ENCODE peak calls at places on chromosomes 1 and 21, in five cellular contexts. Y is lower lobe of right lung, O is IMR-90, K is K562, F is tibial artery. J is an unnamed sample.

GRCh38 chr1:235908742-235909520 is 42.2 kb upstream of the LYST start:
- DNase-seq in O (peak; percentile 82), F (peak; percentile 77), K (no peak), Y (no peak), J (no peak)

GRCh38 chr1:53454019-53454418 is 5.2 kb upstream of the DMRTB1 start:
- DNase-seq in K (no peak), F (no peak), Y (no peak), O (no peak), J (no peak)

GRCh38 chr1:107549152-107549810 is 408.4 kb downstream of the NTNG1 start:
- DNase-seq in F (no peak), Y (no peak), O (no peak), K (no peak), J (no peak)

GRCh38 chr21:32368386-32368785 is 24.4 kb downstream of the URB1 start:
- DNase-seq in Y (no peak), O (peak; percentile 66), K (no peak), F (no peak), J (no peak)

GRCh38 chr21:14755086-14755485 is 209.0 kb upstream of the SAMSN1 start:
- DNase-seq in Y (no peak), O (no peak), K (no peak), F (no peak), J (no peak)

GRCh38 chr1:13759072-13759471 is 59.1 kb downstream of the PRDM2 start:
- DNase-seq in F (no peak), O (no peak), K (no peak), Y (no peak), J (no peak)

GRCh38 chr1:161905269-161905884 is 118.3 kb downstream of the OLFML2B start:
- DNase-seq in K (peak; percentile 48), F (no peak), O (peak; percentile 20), Y (no peak), J (no peak)

GRCh38 chr1:245690946-245691456 is 536.2 kb downstream of the KIF26B start:
- DNase-seq in F (no peak), O (no peak), K (no peak), Y (no peak), J (no peak)

GRCh38 chr1:203097001-203097400 is 11.2 kb upstream of the MYOG start:
- DNase-seq in F (no peak), Y (no peak), O (no peak), K (no peak), J (no peak)

GRCh38 chr1:79726321-79726720 is 719.8 kb upstream of the ADGRL4 start:
- DNase-seq in F (no peak), K (no peak), O (no peak), Y (no peak), J (no peak)

GRCh38 chr1:240980342-240980741 is 368.4 kb upstream of the GREM2 start:
- DNase-seq in O (no peak), F (no peak), Y (no peak), K (no peak), J (no peak)

GRCh38 chr1:44289530-44289929 is 65.5 kb downstream of the ERI3 start:
- DNase-seq in F (no peak), Y (no peak), K (peak; percentile 24), O (no peak), J (peak; percentile 62)

GRCh38 chr1:157019457-157019856 is 26.1 kb downstream of the ARHGEF11 start:
- DNase-seq in Y (no peak), K (no peak), F (no peak), O (no peak), J (no peak)

GRCh38 chr1:91844862-91845528 is 41.0 kb downstream of the TGFBR3 start:
- DNase-seq in K (no peak), Y (no peak), F (peak; percentile 86), O (peak; percentile 94), J (no peak)

GRCh38 chr1:117623141-117623540 is 17.3 kb downstream of the TENT5C start:
- DNase-seq in F (no peak), Y (no peak), O (no peak), K (no peak), J (no peak)

GRCh38 chr1:225842074-225842473 is 32.1 kb downstream of the EPHX1 start:
- DNase-seq in O (no peak), F (no peak), K (no peak), Y (no peak), J (no peak)

GRCh38 chr1:29272171-29272907 is 36.0 kb downstream of the PTPRU start:
- DNase-seq in F (peak; percentile 16), O (no peak), Y (no peak), K (no peak), J (no peak)

GRCh38 chr1:94334156-94334555 is 84.0 kb upstream of the ABCD3 start:
- DNase-seq in Y (no peak), O (peak; percentile 16), K (no peak), F (no peak), J (no peak)

GRCh38 chr1:94334764-94335163 is 83.4 kb upstream of the ABCD3 start:
- DNase-seq in O (no peak), Y (no peak), K (no peak), F (no peak), J (no peak)

GRCh38 chr1:94332516-94332915 is 85.7 kb upstream of the ABCD3 start:
- DNase-seq in K (no peak), F (no peak), O (no peak), Y (no peak), J (no peak)

GRCh38 chr1:94335447-94335846 is 82.7 kb upstream of the ABCD3 start:
- DNase-seq in F (no peak), K (no peak), O (no peak), Y (no peak), J (no peak)

GRCh38 chr1:94332952-94333351 is 85.2 kb upstream of the ABCD3 start:
- DNase-seq in Y (no peak), O (peak; percentile 72), K (no peak), F (no peak), J (no peak)
- H3K4me1 ChIP-seq in Y (peaks cover 19% of the 10 kb centered on the region), O (peaks cover 16% of the 10 kb centered on the region), K (no peaks in the 10 kb centered on the region), F (peaks cover 26% of the 10 kb centered on the region), J (peaks cover 5% of the 10 kb centered on the region)

GRCh38 chr1:27773732-27774445 is 870 bp downstream of the STX12 start:
- DNase-seq in F (no peak), O (peak; percentile 62), Y (no peak), K (no peak), J (no peak)

GRCh38 chr1:27772581-27772931 is 463 bp upstream of the STX12 start:
- DNase-seq in O (no peak), Y (no peak), F (no peak), K (no peak), J (no peak)

GRCh38 chr1:27772932-27773731 is at the start of gene STX12:
- DNase-seq in Y (peak; percentile 98), K (peak; percentile 100), F (peak; percentile 100), O (peak; percentile 100), J (peak; percentile 99)

GRCh38 chr1:27770293-27770830 is 2.7 kb upstream of the STX12 start:
- DNase-seq in K (no peak), Y (no peak), F (no peak), O (no peak), J (no peak)

DNA sequence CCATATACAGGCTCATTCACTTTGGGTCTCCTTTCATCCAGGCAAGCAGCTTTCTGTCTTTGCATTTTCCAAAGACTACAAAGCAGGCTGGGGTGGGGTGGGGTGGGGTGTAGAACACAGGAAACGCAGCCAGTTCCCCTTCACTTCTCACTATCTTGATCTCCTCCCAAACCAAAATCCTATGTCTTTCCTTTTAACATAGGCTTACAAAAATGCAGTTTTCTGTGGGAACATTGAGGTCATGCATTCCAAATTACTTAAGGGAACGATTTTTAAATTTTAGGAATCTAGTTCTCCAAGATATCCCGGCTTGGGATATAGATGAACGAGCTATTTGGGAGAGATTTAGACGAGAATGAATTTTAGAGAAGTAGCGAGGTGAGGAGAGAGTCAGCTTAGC is 948 bp upstream of the STX12 start:
- DNase-seq in K (no peak), Y (no peak), F (no peak), O (no peak), J (no peak)
- H3K4me3 ChIP-seq in K (no peak overlapping the region), Y (peak overlapping the region; percentile 95), F (peak overlapping the region; percentile 82), O (peak overlapping the region; percentile 40), J (no peak overlapping the region)

DNA sequence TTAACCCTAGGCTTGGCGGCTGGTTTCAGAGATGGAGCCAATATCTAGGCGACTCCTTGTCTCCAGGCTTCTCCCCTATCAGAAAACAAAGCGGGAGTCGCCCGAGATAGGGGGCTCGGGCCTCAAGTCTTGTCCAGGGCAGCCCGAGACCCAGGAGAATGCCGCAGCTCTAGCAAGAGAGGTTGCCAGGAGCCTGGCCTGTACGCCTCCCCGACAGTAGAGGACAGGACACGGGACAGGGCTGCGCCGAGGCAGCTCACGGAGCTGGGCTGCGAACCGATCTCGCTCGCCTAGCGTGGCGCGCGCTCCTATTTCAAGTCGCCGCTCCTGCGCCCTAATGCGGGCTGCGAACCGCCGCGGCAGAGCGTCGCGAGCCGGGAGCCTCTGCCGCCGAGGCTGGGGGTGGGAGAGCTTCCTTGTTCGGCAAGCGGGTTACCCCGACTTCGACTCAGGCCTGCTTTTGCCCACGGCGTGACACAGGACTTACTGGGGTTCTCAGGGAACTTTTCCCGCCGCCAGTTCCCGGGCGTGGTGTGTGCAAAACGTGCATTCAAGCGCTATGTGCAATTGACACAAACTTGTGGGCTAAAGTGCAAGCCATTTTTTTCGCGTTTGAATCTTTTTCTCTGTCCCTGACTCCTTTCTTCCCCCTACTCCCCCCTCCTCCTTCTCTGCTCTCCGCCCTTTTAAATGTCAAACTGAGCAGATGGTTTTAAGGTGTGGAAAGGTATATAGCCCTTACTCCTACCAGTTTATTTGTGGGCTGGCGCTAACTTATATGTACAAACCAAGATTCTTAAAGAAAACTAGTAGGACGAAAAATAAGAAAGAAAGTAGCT is 2.4 kb upstream of the PROX1 start:
- DNase-seq in F (no peak), Y (no peak), K (no peak), O (no peak), J (no peak)
- H3K27me3 ChIP-seq in F (peaks cover 74% of the 10 kb centered on the region), Y (peaks cover 93% of the 10 kb centered on the region), K (peaks cover 56% of the 10 kb centered on the region), O (peaks cover 68% of the 10 kb centered on the region), J (no peaks in the 10 kb centered on the region)

GRCh38 chr1:31705080-31705866 is 1.5 kb upstream of the COL16A1 start:
- DNase-seq in Y (no peak), K (peak; percentile 94), F (peak; percentile 83), O (peak; percentile 55), J (peak; percentile 69)

GRCh38 chr1:31703431-31704260 is at the start of gene COL16A1:
- DNase-seq in K (peak; percentile 50), O (peak; percentile 52), F (peak; percentile 94), Y (no peak), J (peak; percentile 43)

GRCh38 chr1:31702836-31703404 is 897 bp downstream of the COL16A1 start:
- DNase-seq in O (peak; percentile 9), F (no peak), Y (no peak), K (no peak), J (no peak)

GRCh38 chr1:31706384-31707058 is 2.7 kb upstream of the COL16A1 start:
- DNase-seq in F (no peak), K (no peak), O (peak; percentile 21), Y (no peak), J (no peak)

DNA sequence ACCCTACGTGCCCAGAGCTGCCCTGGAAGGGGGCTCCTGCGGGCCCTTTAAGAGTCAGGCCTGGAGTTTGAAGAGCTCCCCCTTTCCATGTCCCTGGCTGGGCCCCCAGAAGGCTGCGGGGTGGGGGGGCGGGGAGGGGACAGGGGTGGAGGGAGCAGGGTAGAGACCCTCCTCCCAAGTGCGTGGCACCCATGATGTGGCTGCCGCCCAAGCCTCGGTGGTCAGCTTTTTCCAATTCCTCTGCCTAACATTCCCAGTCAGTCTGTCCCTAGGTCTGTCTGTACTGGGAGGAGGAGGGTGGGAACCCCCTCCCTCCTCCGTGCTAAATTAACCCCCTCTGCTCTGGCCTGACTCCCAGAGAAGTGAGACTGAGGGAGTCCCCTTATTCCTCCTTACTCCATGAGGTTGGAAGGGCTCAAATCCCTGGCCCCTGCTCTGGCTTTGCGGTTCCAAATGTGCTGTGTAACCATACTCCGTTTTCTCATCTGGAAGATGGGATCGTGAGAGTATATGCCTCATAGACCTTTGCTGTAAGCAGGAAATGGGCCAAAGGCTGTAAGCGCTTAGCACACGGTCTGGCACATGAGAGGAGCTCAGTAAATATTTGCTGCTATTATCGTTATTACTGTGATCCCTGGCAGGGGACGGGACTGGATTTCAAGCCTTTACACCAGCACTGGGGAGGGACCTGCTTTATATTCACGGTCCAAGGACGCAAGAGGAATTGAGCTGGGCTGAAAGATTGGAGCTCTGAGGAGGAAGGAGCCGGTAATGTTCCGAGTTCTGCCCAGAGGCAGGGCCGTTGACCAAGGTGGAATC is 653 bp upstream of the COL16A1 start:
- DNase-seq in Y (no peak), K (no peak), O (peak; percentile 70), F (peak; percentile 79), J (peak; percentile 66)
- H3K4me1 ChIP-seq in Y (peaks cover 43% of the 10 kb centered on the region), K (peaks cover 29% of the 10 kb centered on the region), O (peaks cover 48% of the 10 kb centered on the region), F (peaks cover 74% of the 10 kb centered on the region), J (peaks cover 8% of the 10 kb centered on the region)

J was measured in pancreas.